ENCODE peak calls at places on chromosomes 13 and 19, in ten cellular contexts. U is stomach; K is DMS79 treated with DMSO at 0.1 percent for 48 hours; Q is effector memory CD4-positive, alpha-beta T cell; R is mesenchymal stem cell; S is pons; Z is myocyte; I is hypothalamus; N is KBM-7; H is NCI-H1092. V is an unnamed sample.

GRCh38 chr19:38273499-38273898 is 9.1 kb downstream of the SPINT2 start:
- DNase-seq in U (peak; percentile 72), K (no peak), Q (no peak), R (no peak), S (no peak), Z (no peak), I (no peak), N (no peak), H (no peak), V (no peak)

GRCh38 chr13:24161010-24161775 is 673 bp downstream of the SPATA13 start:
- DNase-seq in U (peak; percentile 78), K (no peak), Q (peak; percentile 9), R (no peak), S (peak; percentile 42), Z (peak; percentile 28), I (peak; percentile 57), N (peak; percentile 40), H (peak; percentile 25), V (no peak)

GRCh38 chr19:38190793-38191192 is 33.2 kb downstream of the DPF1 start:
- DNase-seq in U (no peak), K (no peak), Q (no peak), R (no peak), S (no peak), Z (no peak), I (no peak), N (no peak), H (no peak), V (no peak)

GRCh38 chr19:20077791-20078463 is at the start of gene ZNF90:
- DNase-seq in U (peak; percentile 97), K (peak; percentile 96), Q (peak; percentile 81), R (peak; percentile 95), S (peak; percentile 99), Z (peak; percentile 18), I (peak; percentile 80), N (no peak), H (peak; percentile 89), V (peak; percentile 98)

GRCh38 chr13:33321686-33322473 is 36.3 kb upstream of the STARD13 start:
- DNase-seq in U (no peak), K (no peak), Q (no peak), R (peak; percentile 26), S (no peak), Z (peak; percentile 28), I (no peak), N (no peak), H (no peak), V (no peak)

GRCh38 chr19:5806133-5806489 is 1.2 kb downstream of the NRTN start:
- DNase-seq in U (no peak), K (no peak), Q (no peak), R (no peak), S (no peak), Z (no peak), I (no peak), N (no peak), H (no peak), V (no peak)

GRCh38 chr13:90717451-90717936 is 630.0 kb upstream of the MIR17HG start:
- DNase-seq in U (no peak), K (no peak), Q (no peak), R (peak; percentile 82), S (peak; percentile 10), Z (peak; percentile 50), I (no peak), N (no peak), H (no peak), V (no peak)

GRCh38 chr13:111508164-111508870 is 187.9 kb downstream of the TEX29 start:
- DNase-seq in U (peak; percentile 10), K (peak; percentile 77), Q (no peak), R (no peak), S (no peak), Z (no peak), I (no peak), N (no peak), H (peak; percentile 21), V (no peak)

GRCh38 chr19:57280913-57281425 is 684 bp downstream of the ZNF460 start:
- DNase-seq in U (no peak), K (no peak), Q (peak; percentile 8), R (no peak), S (peak; percentile 15), Z (peak; percentile 22), I (no peak), N (peak; percentile 57), H (peak; percentile 2), V (no peak)

GRCh38 chr13:54536112-54536511 is 1507.5 kb downstream of the OLFM4 start:
- DNase-seq in U (no peak), K (no peak), Q (no peak), R (peak; percentile 11), S (peak; percentile 64), Z (no peak), I (no peak), N (no peak), H (no peak), V (no peak)

V was measured in breast epithelium.